ENCODE peak calls at places on chromosomes 11 and 22, in nine cellular contexts. One of them, this sample, is unnamed.

GRCh38 chr11:113877673-113878060 is 2.3 kb upstream of the USP28 start:
- DNase-seq in HCT116: no peak
- DNase-seq in upper lobe of right lung: no peak
- DNase-seq in lower lobe of right lung: no peak
- DNase-seq in fibroblast of mammary gland: no peak
- DNase-seq in CD8-positive, alpha-beta T cell: no peak
- DNase-seq in heart left ventricle: no peak
- DNase-seq in ovary: no peak
- DNase-seq in cardiac fibroblast: no peak
- DNase-seq in this sample: no peak

GRCh38 chr11:64590763-64591221 is at the start of gene SLC22A12:
- DNase-seq in fibroblast of mammary gland: no peak
- DNase-seq in HCT116: no peak
- DNase-seq in lower lobe of right lung: peak; percentile 22
- DNase-seq in CD8-positive, alpha-beta T cell: no peak
- DNase-seq in ovary: no peak
- DNase-seq in cardiac fibroblast: no peak
- DNase-seq in upper lobe of right lung: peak; percentile 58
- DNase-seq in heart left ventricle: no peak
- DNase-seq in this sample: no peak

GRCh38 chr22:49881856-49882255 is 28.2 kb downstream of the ZBED4 start:
- DNase-seq in HCT116: no peak
- DNase-seq in lower lobe of right lung: no peak
- DNase-seq in heart left ventricle: no peak
- DNase-seq in upper lobe of right lung: no peak
- DNase-seq in ovary: no peak
- DNase-seq in cardiac fibroblast: no peak
- DNase-seq in fibroblast of mammary gland: no peak
- DNase-seq in CD8-positive, alpha-beta T cell: no peak
- DNase-seq in this sample: no peak

GRCh38 chr22:40236131-40236665 is 58.5 kb downstream of the TNRC6B start:
- DNase-seq in lower lobe of right lung: no peak
- DNase-seq in ovary: no peak
- DNase-seq in HCT116: no peak
- DNase-seq in fibroblast of mammary gland: no peak
- DNase-seq in CD8-positive, alpha-beta T cell: no peak
- DNase-seq in heart left ventricle: no peak
- DNase-seq in upper lobe of right lung: no peak
- DNase-seq in cardiac fibroblast: no peak
- DNase-seq in this sample: no peak

GRCh38 chr22:21694394-21694793 is 28.6 kb downstream of the PPIL2 start:
- DNase-seq in ovary: no peak
- DNase-seq in heart left ventricle: no peak
- DNase-seq in upper lobe of right lung: no peak
- DNase-seq in fibroblast of mammary gland: no peak
- DNase-seq in cardiac fibroblast: no peak
- DNase-seq in CD8-positive, alpha-beta T cell: no peak
- DNase-seq in HCT116: no peak
- DNase-seq in lower lobe of right lung: no peak
- DNase-seq in this sample: no peak

GRCh38 chr11:62710001-62710345 is 2.5 kb downstream of the GNG3 start:
- DNase-seq in upper lobe of right lung: peak; percentile 60
- DNase-seq in cardiac fibroblast: peak; percentile 46
- DNase-seq in ovary: no peak
- DNase-seq in fibroblast of mammary gland: peak; percentile 51
- DNase-seq in CD8-positive, alpha-beta T cell: no peak
- DNase-seq in HCT116: no peak
- DNase-seq in lower lobe of right lung: no peak
- DNase-seq in heart left ventricle: no peak
- DNase-seq in this sample: peak; percentile 67

GRCh38 chr22:46054878-46055158 is 77.9 kb upstream of the WNT7B start:
- DNase-seq in lower lobe of right lung: peak; percentile 37
- DNase-seq in fibroblast of mammary gland: no peak
- DNase-seq in CD8-positive, alpha-beta T cell: no peak
- DNase-seq in ovary: no peak
- DNase-seq in HCT116: no peak
- DNase-seq in cardiac fibroblast: no peak
- DNase-seq in heart left ventricle: no peak
- DNase-seq in upper lobe of right lung: peak; percentile 22
- DNase-seq in this sample: no peak

GRCh38 chr11:74949748-74950127 is 672 bp downstream of the SPCS2 start:
- DNase-seq in HCT116: no peak
- DNase-seq in lower lobe of right lung: no peak
- DNase-seq in fibroblast of mammary gland: peak; percentile 14
- DNase-seq in ovary: no peak
- DNase-seq in cardiac fibroblast: peak; percentile 33
- DNase-seq in CD8-positive, alpha-beta T cell: no peak
- DNase-seq in heart left ventricle: no peak
- DNase-seq in upper lobe of right lung: no peak
- DNase-seq in this sample: no peak

GRCh38 chr11:75346912-75347647 is 4.4 kb downstream of the ARRB1 start:
- DNase-seq in ovary: peak; percentile 48
- DNase-seq in cardiac fibroblast: peak; percentile 59
- DNase-seq in fibroblast of mammary gland: peak; percentile 80
- DNase-seq in HCT116: no peak
- DNase-seq in heart left ventricle: no peak
- DNase-seq in lower lobe of right lung: peak; percentile 76
- DNase-seq in upper lobe of right lung: peak; percentile 75
- DNase-seq in CD8-positive, alpha-beta T cell: no peak
- DNase-seq in this sample: peak; percentile 54

GRCh38 chr11:84890706-84891105 is 736.4 kb downstream of the DLG2 start:
- DNase-seq in upper lobe of right lung: no peak
- DNase-seq in cardiac fibroblast: peak; percentile 27
- DNase-seq in heart left ventricle: no peak
- DNase-seq in ovary: no peak
- DNase-seq in lower lobe of right lung: no peak
- DNase-seq in fibroblast of mammary gland: peak; percentile 25
- DNase-seq in CD8-positive, alpha-beta T cell: no peak
- DNase-seq in HCT116: no peak
- DNase-seq in this sample: no peak

GRCh38 chr11:46858920-46859531 is 12.9 kb upstream of the CKAP5 start:
- DNase-seq in upper lobe of right lung: no peak
- DNase-seq in HCT116: no peak
- DNase-seq in CD8-positive, alpha-beta T cell: no peak
- DNase-seq in lower lobe of right lung: no peak
- DNase-seq in ovary: no peak
- DNase-seq in fibroblast of mammary gland: no peak
- DNase-seq in cardiac fibroblast: no peak
- DNase-seq in heart left ventricle: no peak
- DNase-seq in this sample: no peak

GRCh38 chr22:28029201-28029948 is 110.3 kb upstream of the PITPNB start:
- DNase-seq in cardiac fibroblast: peak; percentile 67
- DNase-seq in CD8-positive, alpha-beta T cell: no peak
- DNase-seq in HCT116: no peak
- DNase-seq in heart left ventricle: peak; percentile 79
- DNase-seq in fibroblast of mammary gland: peak; percentile 41
- DNase-seq in lower lobe of right lung: peak; percentile 61
- DNase-seq in ovary: no peak
- DNase-seq in upper lobe of right lung: peak; percentile 35
- DNase-seq in this sample: peak; percentile 45

GRCh38 chr11:6237271-6237670 is 1.6 kb upstream of the CNGA4 start:
- DNase-seq in lower lobe of right lung: no peak
- DNase-seq in heart left ventricle: no peak
- DNase-seq in cardiac fibroblast: no peak
- DNase-seq in ovary: no peak
- DNase-seq in fibroblast of mammary gland: no peak
- DNase-seq in CD8-positive, alpha-beta T cell: no peak
- DNase-seq in HCT116: no peak
- DNase-seq in upper lobe of right lung: no peak
- DNase-seq in this sample: no peak

GRCh38 chr11:105611414-105611813 is 1.5 kb downstream of the GRIA4 start:
- DNase-seq in fibroblast of mammary gland: no peak
- DNase-seq in heart left ventricle: no peak
- DNase-seq in ovary: no peak
- DNase-seq in upper lobe of right lung: no peak
- DNase-seq in cardiac fibroblast: no peak
- DNase-seq in lower lobe of right lung: no peak
- DNase-seq in HCT116: no peak
- DNase-seq in CD8-positive, alpha-beta T cell: no peak
- DNase-seq in this sample: no peak

DNA sequence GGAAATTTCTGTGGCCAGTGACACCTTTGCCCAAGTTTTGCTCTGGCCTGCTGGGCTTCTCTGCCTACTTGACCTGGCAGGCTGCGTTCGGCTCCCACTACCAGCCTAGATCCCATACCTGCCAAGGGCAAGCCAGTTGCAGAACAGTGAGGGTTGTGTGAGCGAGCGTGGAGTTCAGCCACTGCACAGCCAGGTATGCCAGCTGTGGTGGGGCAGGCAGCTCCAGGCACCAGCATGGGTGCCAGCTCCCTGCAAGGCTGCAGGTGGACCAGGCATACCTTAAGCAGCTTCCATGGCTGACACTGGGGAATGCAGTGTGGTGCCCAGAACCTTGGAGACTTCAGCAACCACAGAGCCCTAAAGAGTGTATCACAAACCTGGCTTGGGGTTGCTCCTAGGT is 133.5 kb downstream of the LDLRAD3 start:
- DNase-seq in fibroblast of mammary gland: no peak
- DNase-seq in cardiac fibroblast: no peak
- DNase-seq in lower lobe of right lung: no peak
- DNase-seq in CD8-positive, alpha-beta T cell: no peak
- DNase-seq in ovary: no peak
- DNase-seq in heart left ventricle: no peak
- DNase-seq in upper lobe of right lung: no peak
- DNase-seq in HCT116: no peak
- DNase-seq in this sample: no peak
- H3K4me3 ChIP-seq in fibroblast of mammary gland: no peak overlapping the region
- H3K4me3 ChIP-seq in cardiac fibroblast: no peak overlapping the region
- H3K4me3 ChIP-seq in lower lobe of right lung: no peak overlapping the region
- H3K4me3 ChIP-seq in CD8-positive, alpha-beta T cell: no peak overlapping the region
- H3K4me3 ChIP-seq in ovary: no peak overlapping the region
- H3K4me3 ChIP-seq in heart left ventricle: no peak overlapping the region
- H3K4me3 ChIP-seq in upper lobe of right lung: no peak overlapping the region
- H3K4me3 ChIP-seq in HCT116: no peak overlapping the region
- H3K4me3 ChIP-seq in this sample: no peak overlapping the region

DNA sequence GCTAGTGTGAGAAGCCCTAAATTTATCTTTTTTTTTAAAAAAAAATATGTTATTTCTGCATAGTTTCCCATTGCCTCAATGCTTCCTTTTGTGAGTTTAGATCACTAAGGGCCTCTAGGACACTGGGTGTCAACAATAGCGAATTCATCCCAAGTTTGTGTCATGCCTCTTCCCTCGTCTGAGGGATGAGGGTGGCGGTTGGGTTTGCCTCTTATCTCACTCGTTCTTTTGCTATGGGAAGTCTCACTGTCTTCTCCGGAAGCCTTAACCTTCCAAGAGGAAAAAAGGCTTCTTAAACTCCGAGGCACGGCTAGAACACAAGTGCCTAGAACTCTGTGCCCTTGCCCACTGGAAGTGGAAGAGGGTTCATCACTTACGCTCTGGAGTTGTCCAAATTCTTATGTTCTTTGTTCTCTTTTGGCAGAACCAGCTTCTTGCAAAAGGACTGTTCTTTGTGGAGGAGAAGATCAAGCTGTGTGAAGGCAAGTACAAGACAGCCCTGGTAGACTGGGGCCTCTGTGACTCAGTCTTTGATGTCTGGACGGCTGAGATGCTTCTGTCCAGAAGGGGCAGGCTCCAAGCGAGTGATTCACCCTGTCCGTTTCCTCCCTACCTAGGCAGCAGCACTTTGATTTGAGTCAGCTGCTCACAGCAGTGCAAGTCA is 78.5 kb downstream of the TRAF6 start:
- DNase-seq in ovary: peak; percentile 85
- DNase-seq in CD8-positive, alpha-beta T cell: no peak
- DNase-seq in upper lobe of right lung: no peak
- DNase-seq in fibroblast of mammary gland: peak; percentile 95
- DNase-seq in cardiac fibroblast: peak; percentile 98
- DNase-seq in lower lobe of right lung: no peak
- DNase-seq in HCT116: peak; percentile 84
- DNase-seq in heart left ventricle: peak; percentile 86
- DNase-seq in this sample: peak; percentile 96
- TF ChIP-seq CTCF in ovary: no peak
- TF ChIP-seq CTCF in CD8-positive, alpha-beta T cell: no peak
- TF ChIP-seq CTCF in upper lobe of right lung: no peak
- TF ChIP-seq CTCF in fibroblast of mammary gland: peak; percentile 22
- TF ChIP-seq CTCF in cardiac fibroblast: no peak
- TF ChIP-seq CTCF in lower lobe of right lung: no peak
- TF ChIP-seq CTCF in HCT116: peak; percentile 13
- TF ChIP-seq CTCF in heart left ventricle: no peak
- TF ChIP-seq CTCF in this sample: peak; percentile 26

GRCh38 chr11:12705874-12706273 is 31.7 kb downstream of the TEAD1 start:
- DNase-seq in upper lobe of right lung: no peak
- DNase-seq in fibroblast of mammary gland: peak; percentile 66
- DNase-seq in cardiac fibroblast: peak; percentile 39
- DNase-seq in HCT116: no peak
- DNase-seq in ovary: no peak
- DNase-seq in CD8-positive, alpha-beta T cell: no peak
- DNase-seq in lower lobe of right lung: no peak
- DNase-seq in heart left ventricle: no peak
- DNase-seq in this sample: no peak
- H3K4me3 ChIP-seq in upper lobe of right lung: no peak overlapping the region
- H3K4me3 ChIP-seq in fibroblast of mammary gland: no peak overlapping the region
- H3K4me3 ChIP-seq in cardiac fibroblast: no peak overlapping the region
- H3K4me3 ChIP-seq in HCT116: no peak overlapping the region
- H3K4me3 ChIP-seq in ovary: no peak overlapping the region
- H3K4me3 ChIP-seq in CD8-positive, alpha-beta T cell: no peak overlapping the region
- H3K4me3 ChIP-seq in lower lobe of right lung: no peak overlapping the region
- H3K4me3 ChIP-seq in heart left ventricle: no peak overlapping the region
- H3K4me3 ChIP-seq in this sample: no peak overlapping the region

GRCh38 chr22:41951898-41952474 is at the start of gene SMIM45:
- DNase-seq in lower lobe of right lung: no peak
- DNase-seq in fibroblast of mammary gland: no peak
- DNase-seq in ovary: no peak
- DNase-seq in HCT116: no peak
- DNase-seq in heart left ventricle: no peak
- DNase-seq in cardiac fibroblast: no peak
- DNase-seq in CD8-positive, alpha-beta T cell: no peak
- DNase-seq in upper lobe of right lung: no peak
- DNase-seq in this sample: no peak
- TF ChIP-seq CTCF in lower lobe of right lung: no peak
- TF ChIP-seq CTCF in fibroblast of mammary gland: no peak
- TF ChIP-seq CTCF in ovary: no peak
- TF ChIP-seq CTCF in HCT116: no peak
- TF ChIP-seq CTCF in heart left ventricle: no peak
- TF ChIP-seq CTCF in cardiac fibroblast: no peak
- TF ChIP-seq CTCF in CD8-positive, alpha-beta T cell: no peak
- TF ChIP-seq CTCF in upper lobe of right lung: no peak
- TF ChIP-seq CTCF in this sample: no peak

DNA sequence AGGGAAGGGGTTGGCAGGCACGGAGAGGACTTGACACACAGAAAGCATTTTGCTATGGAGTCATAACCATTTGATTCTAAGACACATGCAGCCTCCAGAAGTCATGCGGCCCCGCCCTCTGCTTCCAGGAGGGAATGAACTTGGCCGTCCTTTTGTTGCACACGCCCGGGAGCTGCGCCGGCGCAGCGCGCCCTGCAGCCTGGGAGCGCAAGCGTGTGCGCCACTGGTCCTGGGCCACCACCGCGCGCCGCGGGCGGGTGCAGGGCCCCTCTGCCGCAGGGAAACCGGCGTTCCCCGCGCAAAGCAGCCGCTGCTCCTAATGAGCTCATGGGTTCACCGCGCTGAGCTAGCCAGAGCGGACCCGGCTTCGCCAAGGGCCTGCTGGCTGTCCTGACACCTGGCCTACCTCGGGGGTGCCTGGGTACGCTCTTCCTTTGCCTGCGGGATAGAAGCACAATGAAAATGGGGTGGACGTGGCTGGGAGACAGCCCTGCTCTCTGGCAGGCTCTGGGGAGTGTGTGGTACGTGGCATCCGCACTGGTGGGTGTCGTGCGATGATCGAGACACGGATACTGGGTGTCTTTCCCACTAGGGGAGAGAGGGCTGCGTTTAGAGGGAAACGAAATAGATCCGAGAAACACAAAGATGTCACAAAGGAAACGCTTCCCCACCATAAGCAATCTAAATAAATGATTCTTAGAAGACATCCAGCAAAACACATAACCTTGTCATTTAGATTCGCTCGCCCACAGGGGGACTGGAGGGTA is 669 bp downstream of the MICAL3 start:
- DNase-seq in fibroblast of mammary gland: peak; percentile 89
- DNase-seq in lower lobe of right lung: no peak
- DNase-seq in HCT116: peak; percentile 65
- DNase-seq in CD8-positive, alpha-beta T cell: peak; percentile 49
- DNase-seq in heart left ventricle: peak; percentile 86
- DNase-seq in cardiac fibroblast: peak; percentile 81
- DNase-seq in upper lobe of right lung: peak; percentile 64
- DNase-seq in ovary: peak; percentile 73
- DNase-seq in this sample: peak; percentile 86
- H3K4me3 ChIP-seq in fibroblast of mammary gland: peak overlapping the region; percentile 54
- H3K4me3 ChIP-seq in lower lobe of right lung: peak overlapping the region; percentile 65
- H3K4me3 ChIP-seq in HCT116: peak overlapping the region; percentile 80
- H3K4me3 ChIP-seq in CD8-positive, alpha-beta T cell: peak overlapping the region; percentile 60
- H3K4me3 ChIP-seq in heart left ventricle: peak overlapping the region; percentile 73
- H3K4me3 ChIP-seq in cardiac fibroblast: peak overlapping the region; percentile 51
- H3K4me3 ChIP-seq in upper lobe of right lung: peak overlapping the region; percentile 61
- H3K4me3 ChIP-seq in ovary: peak overlapping the region; percentile 59
- H3K4me3 ChIP-seq in this sample: peak overlapping the region; percentile 63